ENCODE peak calls at places on chromosomes 16 and 17, in five cellular contexts. S, K, Z, E and D are unnamed samples.

GRCh38 chr17:41782142-41782541 is 4.4 kb downstream of the JUP start:
- DNase-seq in K (no peak), S (no peak), E (no peak), Z (no peak), D (no peak)

GRCh38 chr17:43784068-43784467 is 3.8 kb downstream of the CFAP97D1 start:
- DNase-seq in S (no peak), Z (no peak), E (no peak), K (no peak), D (peak)

GRCh38 chr16:72203401-72203800 is 31.4 kb upstream of the PMFBP1 start:
- DNase-seq in S (no peak), Z (no peak), E (no peak), K (no peak), D (peak)

GRCh38 chr17:8284126-8284525 is 4.3 kb upstream of the RANGRF start:
- DNase-seq in Z (no peak), E (no peak), K (no peak), S (no peak), D (no peak)

GRCh38 chr16:79307214-79307613 is 293.3 kb downstream of the MAF start:
- DNase-seq in S (peak), E (no peak), K (no peak), Z (no peak), D (no peak)

GRCh38 chr16:72783716-72784320 is 264.1 kb downstream of the ZFHX3 start:
- DNase-seq in K (no peak), Z (no peak), E (no peak), S (no peak), D (no peak)

GRCh38 chr17:72273301-72274056 is 152.7 kb downstream of the SOX9 start:
- DNase-seq in E (no peak), K (no peak), S (no peak), Z (no peak), D (no peak)

GRCh38 chr17:71286625-71287024 is 834.2 kb upstream of the SOX9 start:
- DNase-seq in Z (no peak), K (no peak), E (no peak), S (no peak), D (no peak)

GRCh38 chr17:48928876-48929811 is 15.5 kb downstream of the SNF8 start:
- DNase-seq in Z (no peak), K (no peak), S (no peak), E (no peak), D (no peak)

GRCh38 chr17:80260791-80261158 is at the start of gene RNF213:
- DNase-seq in S (no peak), E (no peak), Z (peak), K (no peak), D (peak)

GRCh38 chr17:76276461-76277299 is 11.5 kb downstream of the UBALD2 start:
- DNase-seq in S (no peak), K (no peak), Z (no peak), E (no peak), D (no peak)

GRCh38 chr17:47941246-47941997 is at the start of gene PNPO:
- DNase-seq in Z (peak), E (peak), K (peak), S (peak), D (peak)

GRCh38 chr17:55295411-55296170 is 30.8 kb downstream of the HLF start:
- DNase-seq in S (peak), Z (peak), E (no peak), K (peak), D (peak)

GRCh38 chr16:10619271-10619849 is 39.0 kb upstream of the EMP2 start:
- DNase-seq in E (no peak), Z (no peak), S (peak), K (no peak), D (peak)